ENCODE peak calls at places on chromosome 13, in six cellular contexts. M, H, A, Q, P and N are unnamed samples. For H3K4me1, the result is how much of the 10 kb centered on the place peaks cover.

GRCh38 chr13:23986619-23987018 is 89.3 kb upstream of the C1QTNF9B start:
- DNase-seq in M (no peak), H (no peak), A (no peak), Q (no peak), P (peak), N (no peak)

GRCh38 chr13:47908200-47908902 is 92.7 kb downstream of the SUCLA2 start:
- DNase-seq in Q (no peak), P (peak), M (no peak), H (no peak), A (no peak), N (no peak)

GRCh38 chr13:21637296-21637695 is 33.3 kb upstream of the MICU2 start:
- DNase-seq in M (no peak), A (no peak), H (no peak), Q (no peak), P (peak), N (no peak)

GRCh38 chr13:68066879-68067513 is 836.9 kb upstream of the PCDH9 start:
- DNase-seq in H (no peak), A (no peak), Q (no peak), M (no peak), P (no peak), N (no peak)

GRCh38 chr13:42832341-42833153 is 51.2 kb downstream of the FAM216B start:
- DNase-seq in Q (no peak), P (peak), H (no peak), M (no peak), A (no peak), N (no peak)

GRCh38 chr13:90680826-90681225 is 666.7 kb upstream of the MIR17HG start:
- DNase-seq in H (no peak), Q (no peak), P (no peak), M (no peak), A (no peak), N (no peak)

GRCh38 chr13:32428581-32429072 is 697 bp upstream of the N4BP2L1 start:
- DNase-seq in H (no peak), A (no peak), Q (no peak), P (peak), M (no peak), N (no peak)

GRCh38 chr13:77784531-77784930 is 87.0 kb downstream of the SLAIN1 start:
- DNase-seq in M (no peak), Q (no peak), P (no peak), A (no peak), H (no peak), N (no peak)

GRCh38 chr13:50080856-50081105 is 65.5 kb downstream of the KCNRG start:
- DNase-seq in M (no peak), P (peak), A (no peak), Q (peak), H (no peak), N (no peak)

GRCh38 chr13:92390217-92390616 is 836.4 kb upstream of the GPC6 start:
- DNase-seq in Q (no peak), A (no peak), P (no peak), H (no peak), M (no peak), N (no peak)

GRCh38 chr13:103282571-103283450 is 216.6 kb upstream of the SLC10A2 start:
- DNase-seq in A (no peak), P (peak), M (no peak), Q (no peak), H (no peak), N (no peak)

GRCh38 chr13:113786262-113786841 is 27.3 kb downstream of the TMEM255B start:
- DNase-seq in H (no peak), M (no peak), Q (no peak), A (no peak), P (peak), N (no peak)

GRCh38 chr13:114130708-114131580 is 1.5 kb downstream of the RASA3 start:
- DNase-seq in H (no peak), Q (no peak), M (peak), A (peak), P (peak), N (peak)

GRCh38 chr13:110626510-110626909 is 11.2 kb downstream of the NAXD start:
- DNase-seq in P (no peak), M (no peak), H (no peak), Q (no peak), A (no peak), N (no peak)
- H3K4me1 ChIP-seq in P (under half), M (under half), H (under half), Q (under half), A (under half), N (under half)

DNA sequence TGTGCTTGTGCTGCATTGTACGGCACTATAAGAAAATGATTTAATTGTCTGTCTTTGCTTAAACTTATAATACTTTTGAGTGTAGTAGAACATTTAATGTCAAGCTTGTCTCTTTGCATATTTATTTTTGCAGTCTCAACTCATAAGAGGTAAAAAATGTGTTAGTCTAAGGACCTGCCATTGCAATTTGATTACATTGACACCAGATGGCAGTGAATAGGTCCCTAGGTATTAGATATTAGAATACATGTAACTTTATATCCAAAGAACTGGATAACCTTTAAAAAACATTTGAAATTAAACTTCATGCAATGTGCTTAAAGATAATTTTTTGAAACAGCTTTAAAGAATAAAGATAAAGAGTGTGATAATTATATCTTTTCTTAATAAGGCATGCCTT is 1421.3 kb downstream of the OLFM4 start:
- DNase-seq in M (no peak), Q (no peak), P (no peak), H (no peak), A (no peak), N (no peak)
- H3K4me1 ChIP-seq in M (under half), Q (under half), P (under half), H (under half), A (under half), N (under half)

DNA sequence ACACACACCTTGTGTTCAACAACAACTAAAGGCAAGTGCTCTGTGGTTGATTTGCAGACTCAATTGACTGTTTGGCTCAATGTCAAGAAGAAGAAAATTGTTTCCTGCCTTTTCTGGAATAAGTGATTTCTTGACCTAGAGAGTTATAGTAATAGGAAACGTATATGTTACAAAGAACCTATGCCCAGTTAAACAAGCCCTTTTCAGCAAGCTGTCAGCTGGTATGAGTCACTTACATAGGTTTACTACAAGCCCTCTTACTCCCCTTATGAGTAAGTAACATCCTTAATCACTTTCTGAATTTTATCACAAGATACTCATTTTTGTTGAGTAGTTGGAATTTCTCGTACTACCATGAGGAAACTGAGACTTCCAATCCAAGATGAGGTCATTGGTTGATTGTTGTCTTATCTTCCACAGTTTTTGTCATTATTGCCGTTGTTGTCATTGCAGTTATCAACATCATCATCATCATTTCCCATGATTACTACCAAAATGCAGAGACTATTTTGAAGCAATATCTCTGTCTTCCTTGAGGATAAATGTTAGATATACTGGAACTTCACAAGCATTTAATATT is 105.8 kb downstream of the RAP2A start:
- DNase-seq in M (no peak), H (no peak), P (peak), A (no peak), Q (no peak), N (no peak)
- H3K4me1 ChIP-seq in M (under half), H (under half), P (under half), A (under half), Q (under half), N (under half)

GRCh38 chr13:39379667-39380655 is 223.0 kb downstream of the LHFPL6 start:
- DNase-seq in Q (no peak), M (no peak), H (no peak), P (peak), A (no peak), N (no peak)

GRCh38 chr13:39379118-39379517 is 223.9 kb downstream of the LHFPL6 start:
- DNase-seq in H (no peak), P (no peak), M (no peak), Q (no peak), A (no peak), N (no peak)

GRCh38 chr13:39378293-39378692 is 224.7 kb downstream of the LHFPL6 start:
- DNase-seq in A (no peak), M (no peak), H (no peak), Q (no peak), P (no peak), N (no peak)

GRCh38 chr13:39385154-39385553 is 217.8 kb downstream of the LHFPL6 start:
- DNase-seq in P (peak), M (no peak), H (no peak), A (no peak), Q (no peak), N (no peak)

GRCh38 chr13:39381456-39381855 is 221.5 kb downstream of the LHFPL6 start:
- DNase-seq in Q (no peak), H (no peak), P (no peak), M (no peak), A (no peak), N (no peak)
- H3K4me1 ChIP-seq in Q (under half), H (under half), P (under half), M (under half), A (under half), N (under half)

GRCh38 chr13:40876020-40876738 is 86.8 kb downstream of the SLC25A15 start:
- DNase-seq in P (no peak), A (no peak), Q (no peak), H (no peak), M (no peak), N (no peak)
- H3K4me1 ChIP-seq in P (under half), A (under half), Q (under half), H (under half), M (under half), N (under half)

DNA sequence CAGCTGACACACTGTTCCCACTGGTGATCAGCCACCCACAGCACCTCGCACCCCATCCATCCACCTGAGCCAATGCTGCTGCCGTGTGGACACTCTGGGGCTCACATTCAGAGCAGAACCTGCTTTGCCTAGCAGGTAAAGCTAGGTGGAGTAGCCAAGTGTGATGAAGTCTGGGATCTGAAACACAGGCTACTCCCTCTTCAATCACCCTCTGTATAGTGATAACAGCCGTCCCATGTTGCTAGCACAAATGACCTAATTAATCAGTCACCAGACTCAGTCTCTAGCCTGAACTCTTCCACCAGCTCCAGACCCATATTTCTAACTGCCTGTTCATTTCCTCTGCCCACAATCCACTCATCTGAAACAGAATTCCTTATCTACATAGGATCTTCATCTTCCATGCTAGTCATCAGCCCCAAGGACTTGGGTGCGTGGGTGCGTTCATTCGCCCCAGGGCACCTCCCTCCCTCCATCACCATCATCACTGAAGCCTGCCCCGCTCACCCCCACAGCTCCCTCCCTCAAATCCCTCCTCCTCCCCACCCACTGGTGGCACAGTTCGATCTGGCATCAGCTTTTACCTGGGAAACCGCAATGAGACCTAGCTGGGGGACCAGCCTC is 19.8 kb downstream of the STK24 start:
- DNase-seq in Q (no peak), M (no peak), P (peak), H (no peak), A (no peak), N (no peak)
- H3K4me1 ChIP-seq in Q (under half), M (under half), P (under half), H (under half), A (under half), N (under half)

GRCh38 chr13:112772929-112773328 is 83.1 kb downstream of the ATP11A start:
- DNase-seq in H (no peak), M (no peak), Q (no peak), A (no peak), P (no peak), N (no peak)
- H3K4me1 ChIP-seq in H (under half), M (under half), Q (under half), A (under half), P (under half), N (under half)

GRCh38 chr13:20106751-20107150 is 54.1 kb downstream of the GJA3 start:
- DNase-seq in M (no peak), H (no peak), P (no peak), Q (no peak), A (no peak), N (no peak)

GRCh38 chr13:20099319-20099718 is 61.5 kb downstream of the GJA3 start:
- DNase-seq in P (no peak), A (no peak), M (no peak), H (no peak), Q (no peak), N (no peak)

GRCh38 chr13:20101467-20102316 is 59.2 kb downstream of the GJA3 start:
- DNase-seq in P (no peak), M (no peak), H (no peak), A (no peak), Q (no peak), N (no peak)

GRCh38 chr13:20105161-20105689 is 55.6 kb downstream of the GJA3 start:
- DNase-seq in P (no peak), H (no peak), Q (no peak), M (no peak), A (no peak), N (no peak)

DNA sequence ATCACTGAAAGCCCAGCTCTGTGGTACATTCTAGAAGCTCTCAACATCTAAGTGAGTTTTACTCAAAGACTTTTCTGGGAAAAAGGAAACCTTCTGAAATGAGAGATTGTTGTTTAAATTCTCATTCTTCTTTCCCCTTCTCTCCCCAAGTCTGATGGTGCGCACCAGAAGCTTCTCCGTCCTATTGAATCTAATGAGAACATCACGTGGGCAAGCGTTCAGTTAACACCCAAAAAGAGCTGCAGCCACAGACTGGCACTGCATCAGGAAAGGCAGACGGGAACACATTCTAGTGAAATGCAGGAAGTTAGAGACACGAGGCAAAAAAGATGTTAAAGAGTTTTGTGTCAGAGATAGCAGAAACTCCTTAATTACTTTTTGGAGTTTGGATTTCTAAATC is 58.1 kb downstream of the GJA3 start:
- DNase-seq in H (no peak), M (no peak), Q (no peak), P (peak), A (no peak), N (no peak)
- H3K4me1 ChIP-seq in H (under half), M (under half), Q (under half), P (under half), A (under half), N (under half)

GRCh38 chr13:45298206-45298505 is 42.8 kb downstream of the TPT1 start:
- DNase-seq in H (no peak), P (no peak), A (no peak), Q (no peak), M (no peak), N (no peak)
- H3K4me1 ChIP-seq in H (under half), P (under half), A (under half), Q (under half), M (under half), N (under half)